ENCODE peak calls at places on chromosomes 2 and 18, in eight cellular contexts. One of them, this sample, is unnamed.

GRCh38 chr2:192534076-192534475 is 339.3 kb upstream of the TMEFF2 start:
- DNase-seq in heart right ventricle: no peak
- DNase-seq in progenitor cell of endocrine pancreas: no peak
- DNase-seq in kidney epithelial cell: no peak
- DNase-seq in endothelial cell of umbilical vein: no peak
- DNase-seq in GM12865: no peak
- DNase-seq in GM12864: no peak
- DNase-seq in left lung: no peak
- DNase-seq in this sample: no peak

GRCh38 chr2:236498369-236498768 is 71.3 kb upstream of the ACKR3 start:
- DNase-seq in heart right ventricle: no peak
- DNase-seq in GM12865: no peak
- DNase-seq in GM12864: no peak
- DNase-seq in left lung: peak; percentile 55
- DNase-seq in endothelial cell of umbilical vein: no peak
- DNase-seq in kidney epithelial cell: peak; percentile 53
- DNase-seq in progenitor cell of endocrine pancreas: no peak
- DNase-seq in this sample: no peak

GRCh38 chr2:174593574-174594203 is 3.9 kb downstream of the WIPF1 start:
- DNase-seq in kidney epithelial cell: no peak
- DNase-seq in heart right ventricle: no peak
- DNase-seq in GM12865: peak; percentile 93
- DNase-seq in progenitor cell of endocrine pancreas: no peak
- DNase-seq in left lung: no peak
- DNase-seq in endothelial cell of umbilical vein: peak; percentile 89
- DNase-seq in GM12864: peak; percentile 85
- DNase-seq in this sample: no peak

GRCh38 chr2:242056785-242057184 is 187.3 kb downstream of the RTP5 start:
- DNase-seq in heart right ventricle: no peak
- DNase-seq in endothelial cell of umbilical vein: no peak
- DNase-seq in progenitor cell of endocrine pancreas: no peak
- DNase-seq in kidney epithelial cell: no peak
- DNase-seq in left lung: no peak
- DNase-seq in GM12865: no peak
- DNase-seq in GM12864: no peak
- DNase-seq in this sample: no peak

GRCh38 chr2:100625731-100626130 is 62.9 kb downstream of the PDCL3 start:
- DNase-seq in endothelial cell of umbilical vein: no peak
- DNase-seq in progenitor cell of endocrine pancreas: no peak
- DNase-seq in heart right ventricle: no peak
- DNase-seq in GM12865: no peak
- DNase-seq in GM12864: no peak
- DNase-seq in kidney epithelial cell: no peak
- DNase-seq in left lung: no peak
- DNase-seq in this sample: no peak

GRCh38 chr18:76674596-76674995 is 147.8 kb upstream of the ZNF236 start:
- DNase-seq in left lung: no peak
- DNase-seq in GM12864: no peak
- DNase-seq in heart right ventricle: no peak
- DNase-seq in progenitor cell of endocrine pancreas: no peak
- DNase-seq in kidney epithelial cell: no peak
- DNase-seq in endothelial cell of umbilical vein: no peak
- DNase-seq in GM12865: no peak
- DNase-seq in this sample: no peak

GRCh38 chr2:36780231-36780808 is 83.8 kb downstream of the VIT start:
- DNase-seq in left lung: no peak
- DNase-seq in GM12865: peak; percentile 54
- DNase-seq in heart right ventricle: no peak
- DNase-seq in kidney epithelial cell: no peak
- DNase-seq in GM12864: no peak
- DNase-seq in progenitor cell of endocrine pancreas: no peak
- DNase-seq in endothelial cell of umbilical vein: peak; percentile 67
- DNase-seq in this sample: no peak

GRCh38 chr18:67665266-67665665 is 148.7 kb upstream of the DSEL start:
- DNase-seq in GM12864: no peak
- DNase-seq in progenitor cell of endocrine pancreas: no peak
- DNase-seq in endothelial cell of umbilical vein: no peak
- DNase-seq in GM12865: no peak
- DNase-seq in heart right ventricle: no peak
- DNase-seq in kidney epithelial cell: peak; percentile 32
- DNase-seq in left lung: no peak
- DNase-seq in this sample: no peak

GRCh38 chr2:36976065-36976464 is 9.7 kb upstream of the STRN start:
- DNase-seq in progenitor cell of endocrine pancreas: no peak
- DNase-seq in left lung: no peak
- DNase-seq in kidney epithelial cell: no peak
- DNase-seq in endothelial cell of umbilical vein: no peak
- DNase-seq in GM12865: no peak
- DNase-seq in GM12864: no peak
- DNase-seq in heart right ventricle: no peak
- DNase-seq in this sample: no peak

GRCh38 chr2:241535871-241536639 is 22.5 kb upstream of the BOK start:
- DNase-seq in endothelial cell of umbilical vein: no peak
- DNase-seq in kidney epithelial cell: no peak
- DNase-seq in progenitor cell of endocrine pancreas: no peak
- DNase-seq in left lung: no peak
- DNase-seq in heart right ventricle: no peak
- DNase-seq in GM12864: no peak
- DNase-seq in GM12865: no peak
- DNase-seq in this sample: no peak

GRCh38 chr2:7084601-7085000 is 167.4 kb downstream of the RNF144A start:
- DNase-seq in progenitor cell of endocrine pancreas: no peak
- DNase-seq in GM12864: no peak
- DNase-seq in left lung: no peak
- DNase-seq in GM12865: no peak
- DNase-seq in kidney epithelial cell: no peak
- DNase-seq in endothelial cell of umbilical vein: no peak
- DNase-seq in heart right ventricle: no peak
- DNase-seq in this sample: no peak

GRCh38 chr18:10015941-10016819 is 102.4 kb downstream of the VAPA start:
- DNase-seq in kidney epithelial cell: peak; percentile 37
- DNase-seq in endothelial cell of umbilical vein: peak; percentile 47
- DNase-seq in GM12864: no peak
- DNase-seq in left lung: no peak
- DNase-seq in progenitor cell of endocrine pancreas: no peak
- DNase-seq in GM12865: no peak
- DNase-seq in heart right ventricle: no peak
- DNase-seq in this sample: no peak

GRCh38 chr2:241598061-241598460 is 38.9 kb downstream of the THAP4 start:
- DNase-seq in kidney epithelial cell: no peak
- DNase-seq in GM12865: no peak
- DNase-seq in heart right ventricle: no peak
- DNase-seq in left lung: no peak
- DNase-seq in GM12864: no peak
- DNase-seq in progenitor cell of endocrine pancreas: no peak
- DNase-seq in endothelial cell of umbilical vein: no peak
- DNase-seq in this sample: peak; percentile 80

GRCh38 chr18:35478520-35479435 is 19.0 kb downstream of the INO80C start:
- DNase-seq in left lung: no peak
- DNase-seq in GM12865: no peak
- DNase-seq in kidney epithelial cell: peak; percentile 95
- DNase-seq in progenitor cell of endocrine pancreas: no peak
- DNase-seq in endothelial cell of umbilical vein: peak; percentile 81
- DNase-seq in heart right ventricle: no peak
- DNase-seq in GM12864: no peak
- DNase-seq in this sample: no peak

GRCh38 chr2:113848758-113849460 is 41.0 kb upstream of the ACTR3 start:
- DNase-seq in GM12864: no peak
- DNase-seq in kidney epithelial cell: peak; percentile 58
- DNase-seq in left lung: no peak
- DNase-seq in progenitor cell of endocrine pancreas: no peak
- DNase-seq in heart right ventricle: no peak
- DNase-seq in GM12865: peak; percentile 41
- DNase-seq in endothelial cell of umbilical vein: no peak
- DNase-seq in this sample: no peak

GRCh38 chr2:119744335-119744939 is 15.3 kb upstream of the PTPN4 start:
- DNase-seq in endothelial cell of umbilical vein: peak; percentile 16
- DNase-seq in progenitor cell of endocrine pancreas: no peak
- DNase-seq in kidney epithelial cell: peak; percentile 70
- DNase-seq in GM12864: no peak
- DNase-seq in heart right ventricle: no peak
- DNase-seq in GM12865: no peak
- DNase-seq in left lung: peak; percentile 53
- DNase-seq in this sample: no peak

GRCh38 chr2:158414538-158414937 is 42.0 kb downstream of the CCDC148 start:
- DNase-seq in left lung: no peak
- DNase-seq in GM12864: no peak
- DNase-seq in heart right ventricle: no peak
- DNase-seq in progenitor cell of endocrine pancreas: no peak
- DNase-seq in GM12865: no peak
- DNase-seq in endothelial cell of umbilical vein: no peak
- DNase-seq in kidney epithelial cell: no peak
- DNase-seq in this sample: no peak

GRCh38 chr2:129673881-129674513 is 305.5 kb upstream of the RAB6C start:
- DNase-seq in progenitor cell of endocrine pancreas: no peak
- DNase-seq in left lung: no peak
- DNase-seq in GM12864: no peak
- DNase-seq in kidney epithelial cell: no peak
- DNase-seq in heart right ventricle: no peak
- DNase-seq in GM12865: no peak
- DNase-seq in endothelial cell of umbilical vein: no peak
- DNase-seq in this sample: peak; percentile 40

GRCh38 chr2:26764078-26764887 is at the start of gene SLC35F6:
- DNase-seq in GM12864: peak; percentile 26
- DNase-seq in heart right ventricle: peak; percentile 88
- DNase-seq in endothelial cell of umbilical vein: peak; percentile 82
- DNase-seq in GM12865: peak; percentile 89
- DNase-seq in progenitor cell of endocrine pancreas: peak; percentile 73
- DNase-seq in left lung: peak; percentile 87
- DNase-seq in kidney epithelial cell: no peak
- DNase-seq in this sample: peak; percentile 82

GRCh38 chr18:50401334-50401733 is 26.5 kb downstream of the SKA1 start:
- DNase-seq in progenitor cell of endocrine pancreas: no peak
- DNase-seq in kidney epithelial cell: no peak
- DNase-seq in GM12865: no peak
- DNase-seq in left lung: no peak
- DNase-seq in heart right ventricle: no peak
- DNase-seq in endothelial cell of umbilical vein: no peak
- DNase-seq in GM12864: no peak
- DNase-seq in this sample: no peak

GRCh38 chr2:15939556-15939853 is 845 bp upstream of the MYCN start:
- DNase-seq in heart right ventricle: peak; percentile 74
- DNase-seq in left lung: peak; percentile 59
- DNase-seq in endothelial cell of umbilical vein: no peak
- DNase-seq in GM12865: peak; percentile 60
- DNase-seq in kidney epithelial cell: no peak
- DNase-seq in progenitor cell of endocrine pancreas: no peak
- DNase-seq in GM12864: no peak
- DNase-seq in this sample: peak; percentile 86

GRCh38 chr2:169362346-169363026 is at the start of gene LRP2:
- DNase-seq in GM12865: peak; percentile 3
- DNase-seq in progenitor cell of endocrine pancreas: peak; percentile 48
- DNase-seq in kidney epithelial cell: no peak
- DNase-seq in heart right ventricle: no peak
- DNase-seq in left lung: peak; percentile 41
- DNase-seq in endothelial cell of umbilical vein: peak; percentile 8
- DNase-seq in GM12864: no peak
- DNase-seq in this sample: peak; percentile 64

GRCh38 chr18:28816155-28816554 is 639.2 kb upstream of the CDH2 start:
- DNase-seq in left lung: no peak
- DNase-seq in endothelial cell of umbilical vein: no peak
- DNase-seq in kidney epithelial cell: no peak
- DNase-seq in GM12865: no peak
- DNase-seq in heart right ventricle: no peak
- DNase-seq in GM12864: no peak
- DNase-seq in progenitor cell of endocrine pancreas: no peak
- DNase-seq in this sample: no peak

GRCh38 chr2:211331736-211332135 is 775.3 kb downstream of the CPS1 start:
- DNase-seq in left lung: no peak
- DNase-seq in GM12864: no peak
- DNase-seq in kidney epithelial cell: no peak
- DNase-seq in progenitor cell of endocrine pancreas: no peak
- DNase-seq in endothelial cell of umbilical vein: no peak
- DNase-seq in heart right ventricle: no peak
- DNase-seq in GM12865: no peak
- DNase-seq in this sample: no peak

GRCh38 chr2:67259581-67260347 is 137.4 kb upstream of the ETAA1 start:
- DNase-seq in GM12864: no peak
- DNase-seq in heart right ventricle: peak; percentile 15
- DNase-seq in GM12865: no peak
- DNase-seq in kidney epithelial cell: peak; percentile 65
- DNase-seq in endothelial cell of umbilical vein: peak; percentile 61
- DNase-seq in left lung: peak; percentile 34
- DNase-seq in progenitor cell of endocrine pancreas: no peak
- DNase-seq in this sample: no peak

GRCh38 chr18:12599966-12600365 is 57.9 kb downstream of the SPIRE1 start:
- DNase-seq in GM12865: no peak
- DNase-seq in kidney epithelial cell: no peak
- DNase-seq in progenitor cell of endocrine pancreas: no peak
- DNase-seq in left lung: no peak
- DNase-seq in endothelial cell of umbilical vein: no peak
- DNase-seq in heart right ventricle: no peak
- DNase-seq in GM12864: no peak
- DNase-seq in this sample: no peak
- TF ChIP-seq CTCF in GM12865: no peak
- TF ChIP-seq CTCF in kidney epithelial cell: no peak
- TF ChIP-seq CTCF in progenitor cell of endocrine pancreas: no peak
- TF ChIP-seq CTCF in left lung: no peak
- TF ChIP-seq CTCF in endothelial cell of umbilical vein: no peak
- TF ChIP-seq CTCF in heart right ventricle: no peak
- TF ChIP-seq CTCF in GM12864: no peak
- TF ChIP-seq CTCF in this sample: no peak

GRCh38 chr2:189521686-189522434 is 58.7 kb downstream of the SLC40A1 start:
- DNase-seq in GM12865: no peak
- DNase-seq in GM12864: no peak
- DNase-seq in kidney epithelial cell: no peak
- DNase-seq in progenitor cell of endocrine pancreas: no peak
- DNase-seq in heart right ventricle: no peak
- DNase-seq in endothelial cell of umbilical vein: no peak
- DNase-seq in left lung: no peak
- DNase-seq in this sample: no peak
- TF ChIP-seq CTCF in GM12865: no peak
- TF ChIP-seq CTCF in GM12864: peak; percentile 21
- TF ChIP-seq CTCF in kidney epithelial cell: no peak
- TF ChIP-seq CTCF in progenitor cell of endocrine pancreas: no peak
- TF ChIP-seq CTCF in heart right ventricle: no peak
- TF ChIP-seq CTCF in endothelial cell of umbilical vein: no peak
- TF ChIP-seq CTCF in left lung: no peak
- TF ChIP-seq CTCF in this sample: no peak

DNA sequence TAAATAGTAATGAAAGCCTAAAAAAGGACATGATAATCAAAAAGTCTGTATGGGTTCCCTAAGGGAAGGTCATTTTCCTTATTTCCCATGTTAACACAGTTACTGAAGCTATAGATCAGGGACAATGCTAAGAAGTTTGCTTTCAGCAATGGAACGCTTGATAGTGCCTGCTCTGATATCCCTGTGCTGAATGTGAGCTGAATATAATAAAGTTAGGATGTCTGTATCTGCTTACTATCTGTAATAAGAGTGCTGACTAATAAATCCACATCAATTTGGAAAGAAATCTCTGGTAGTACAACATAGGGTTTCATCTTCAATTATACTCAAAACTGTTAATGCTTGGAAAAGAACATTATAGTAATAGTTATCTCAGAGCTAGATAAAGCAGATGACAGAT is 25.8 kb downstream of the TTC21B start:
- DNase-seq in left lung: no peak
- DNase-seq in GM12865: no peak
- DNase-seq in progenitor cell of endocrine pancreas: no peak
- DNase-seq in GM12864: no peak
- DNase-seq in endothelial cell of umbilical vein: no peak
- DNase-seq in heart right ventricle: no peak
- DNase-seq in kidney epithelial cell: no peak
- DNase-seq in this sample: no peak
- TF ChIP-seq CTCF in left lung: no peak
- TF ChIP-seq CTCF in GM12865: no peak
- TF ChIP-seq CTCF in progenitor cell of endocrine pancreas: no peak
- TF ChIP-seq CTCF in GM12864: no peak
- TF ChIP-seq CTCF in endothelial cell of umbilical vein: no peak
- TF ChIP-seq CTCF in heart right ventricle: no peak
- TF ChIP-seq CTCF in kidney epithelial cell: no peak
- TF ChIP-seq CTCF in this sample: no peak

GRCh38 chr2:39068757-39069515 is 51.9 kb downstream of the SOS1 start:
- DNase-seq in GM12864: no peak
- DNase-seq in kidney epithelial cell: no peak
- DNase-seq in heart right ventricle: no peak
- DNase-seq in left lung: no peak
- DNase-seq in endothelial cell of umbilical vein: no peak
- DNase-seq in progenitor cell of endocrine pancreas: no peak
- DNase-seq in GM12865: peak; percentile 16
- DNase-seq in this sample: no peak
- TF ChIP-seq CTCF in GM12864: no peak
- TF ChIP-seq CTCF in kidney epithelial cell: no peak
- TF ChIP-seq CTCF in heart right ventricle: no peak
- TF ChIP-seq CTCF in left lung: no peak
- TF ChIP-seq CTCF in endothelial cell of umbilical vein: no peak
- TF ChIP-seq CTCF in progenitor cell of endocrine pancreas: peak; percentile 20
- TF ChIP-seq CTCF in GM12865: no peak
- TF ChIP-seq CTCF in this sample: no peak